ENCODE peak calls at places on chromosomes 2 and 18, in four cellular contexts. One of them, this sample, is unnamed.

GRCh38 chr2:164430166-164430783 is 191.0 kb downstream of the GRB14 start:
- DNase-seq in stimulated activated CD4-positive, alpha-beta T cell treated with anti-CD3 and anti-CD28 coated beads, Interleukin-15, amount 100 ng/mL, for 24 hours: peak; percentile 2
- DNase-seq in lung: no peak
- DNase-seq in adipocyte: peak; percentile 83
- DNase-seq in this sample: peak; percentile 53

GRCh38 chr2:88765154-88765948 is 73.9 kb downstream of the RPIA start:
- DNase-seq in stimulated activated CD4-positive, alpha-beta T cell treated with anti-CD3 and anti-CD28 coated beads, Interleukin-15, amount 100 ng/mL, for 24 hours: peak; percentile 80
- DNase-seq in adipocyte: peak; percentile 42
- DNase-seq in lung: peak; percentile 31
- DNase-seq in this sample: peak; percentile 6

GRCh38 chr18:9751371-9752031 is 43.4 kb downstream of the RAB31 start:
- DNase-seq in stimulated activated CD4-positive, alpha-beta T cell treated with anti-CD3 and anti-CD28 coated beads, Interleukin-15, amount 100 ng/mL, for 24 hours: no peak
- DNase-seq in adipocyte: no peak
- DNase-seq in lung: no peak
- DNase-seq in this sample: no peak

GRCh38 chr2:190713476-190713875 is 64.6 kb downstream of the NAB1 start:
- DNase-seq in stimulated activated CD4-positive, alpha-beta T cell treated with anti-CD3 and anti-CD28 coated beads, Interleukin-15, amount 100 ng/mL, for 24 hours: no peak
- DNase-seq in lung: no peak
- DNase-seq in adipocyte: no peak
- DNase-seq in this sample: peak; percentile 24

GRCh38 chr18:58128286-58129018 is 84.4 kb downstream of the NEDD4L start:
- DNase-seq in lung: no peak
- DNase-seq in stimulated activated CD4-positive, alpha-beta T cell treated with anti-CD3 and anti-CD28 coated beads, Interleukin-15, amount 100 ng/mL, for 24 hours: no peak
- DNase-seq in adipocyte: no peak
- DNase-seq in this sample: no peak

GRCh38 chr18:38963943-38964660 is 1398.5 kb upstream of the CELF4 start:
- DNase-seq in lung: no peak
- DNase-seq in stimulated activated CD4-positive, alpha-beta T cell treated with anti-CD3 and anti-CD28 coated beads, Interleukin-15, amount 100 ng/mL, for 24 hours: no peak
- DNase-seq in adipocyte: no peak
- DNase-seq in this sample: no peak

GRCh38 chr2:131104487-131105155 is 515 bp upstream of the PLEKHB2 start:
- DNase-seq in lung: peak; percentile 77
- DNase-seq in adipocyte: peak; percentile 78
- DNase-seq in stimulated activated CD4-positive, alpha-beta T cell treated with anti-CD3 and anti-CD28 coated beads, Interleukin-15, amount 100 ng/mL, for 24 hours: peak; percentile 54
- DNase-seq in this sample: peak; percentile 83

GRCh38 chr2:4174796-4175195 is 471.4 kb downstream of the DCDC2C start:
- DNase-seq in lung: no peak
- DNase-seq in stimulated activated CD4-positive, alpha-beta T cell treated with anti-CD3 and anti-CD28 coated beads, Interleukin-15, amount 100 ng/mL, for 24 hours: no peak
- DNase-seq in adipocyte: no peak
- DNase-seq in this sample: no peak

GRCh38 chr2:100244881-100245605 is 77.3 kb downstream of the LONRF2 start:
- DNase-seq in lung: no peak
- DNase-seq in stimulated activated CD4-positive, alpha-beta T cell treated with anti-CD3 and anti-CD28 coated beads, Interleukin-15, amount 100 ng/mL, for 24 hours: no peak
- DNase-seq in adipocyte: peak; percentile 52
- DNase-seq in this sample: peak; percentile 21

GRCh38 chr2:234741976-234742375 is 209.8 kb upstream of the SH3BP4 start:
- DNase-seq in adipocyte: no peak
- DNase-seq in stimulated activated CD4-positive, alpha-beta T cell treated with anti-CD3 and anti-CD28 coated beads, Interleukin-15, amount 100 ng/mL, for 24 hours: no peak
- DNase-seq in lung: no peak
- DNase-seq in this sample: no peak

GRCh38 chr2:98883780-98884211 is 52.2 kb downstream of the CRACDL start:
- DNase-seq in stimulated activated CD4-positive, alpha-beta T cell treated with anti-CD3 and anti-CD28 coated beads, Interleukin-15, amount 100 ng/mL, for 24 hours: no peak
- DNase-seq in lung: no peak
- DNase-seq in adipocyte: no peak
- DNase-seq in this sample: no peak

GRCh38 chr18:67517224-67517765 is 775 bp upstream of the DSEL start:
- DNase-seq in lung: no peak
- DNase-seq in stimulated activated CD4-positive, alpha-beta T cell treated with anti-CD3 and anti-CD28 coated beads, Interleukin-15, amount 100 ng/mL, for 24 hours: peak; percentile 4
- DNase-seq in adipocyte: no peak
- DNase-seq in this sample: peak; percentile 33